ENCODE peak calls at places on chromosomes 13 and 19, in seven cellular contexts. U is T follicular helper cell; I is left ventricle myocardium superior; C is CD4-positive, alpha-beta memory T cell; D is adipocyte; B is M059J; J is putamen. Q is an unnamed sample.

GRCh38 chr19:23804676-23805075 is 46.0 kb upstream of the ZNF681 start:
- DNase-seq in J (no peak), D (no peak), U (no peak), I (no peak), B (no peak), C (no peak), Q (no peak)

GRCh38 chr13:75689686-75690085 is 53.6 kb downstream of the LMO7 start:
- DNase-seq in B (peak), U (no peak), I (no peak), J (no peak), D (no peak), C (no peak), Q (no peak)

GRCh38 chr13:36231236-36231635 is 16.9 kb upstream of the SOHLH2 start:
- DNase-seq in J (no peak), U (no peak), I (no peak), B (no peak), C (no peak), D (no peak), Q (no peak)

GRCh38 chr13:39144941-39145533 is 106.8 kb downstream of the NHLRC3 start:
- DNase-seq in U (no peak), B (peak), C (no peak), D (peak), I (peak), J (peak), Q (no peak)

GRCh38 chr13:106197506-106197905 is 338.0 kb downstream of the EFNB2 start:
- DNase-seq in C (no peak), D (no peak), U (no peak), J (no peak), I (no peak), B (no peak), Q (no peak)

GRCh38 chr19:29671393-29672076 is 6.3 kb downstream of the PLEKHF1 start:
- DNase-seq in U (peak), B (no peak), D (no peak), I (peak), C (peak), J (no peak), Q (peak)

GRCh38 chr19:18192673-18193387 is at the start of gene MPV17L2:
- DNase-seq in C (peak), J (peak), I (peak), B (peak), U (peak), D (peak), Q (peak)

GRCh38 chr19:29329460-29330134 is 116.6 kb upstream of the UQCRFS1 start:
- DNase-seq in B (peak), J (no peak), C (no peak), D (peak), U (no peak), I (no peak), Q (no peak)